ENCODE peak calls at places on chromosomes 2 and 18, in six cellular contexts. One of them, this sample, is unnamed.

GRCh38 chr18:59631583-59632181 is 65.5 kb downstream of the CCBE1 start:
- DNase-seq in A549: peak; percentile 20
- DNase-seq in ELF-1: peak; percentile 57
- DNase-seq in substantia nigra: no peak
- DNase-seq in upper lobe of left lung: no peak
- DNase-seq in colonic mucosa: no peak
- DNase-seq in this sample: peak; percentile 77

GRCh38 chr18:77223221-77223639 is 26.4 kb upstream of the GALR1 start:
- DNase-seq in A549: no peak
- DNase-seq in ELF-1: no peak
- DNase-seq in substantia nigra: no peak
- DNase-seq in upper lobe of left lung: no peak
- DNase-seq in colonic mucosa: no peak
- DNase-seq in this sample: no peak

GRCh38 chr18:25456284-25456683 is 104.3 kb upstream of the ZNF521 start:
- DNase-seq in A549: no peak
- DNase-seq in ELF-1: no peak
- DNase-seq in substantia nigra: no peak
- DNase-seq in upper lobe of left lung: no peak
- DNase-seq in colonic mucosa: no peak
- DNase-seq in this sample: no peak

GRCh38 chr18:62289047-62289446 is 36.1 kb upstream of the TNFRSF11A start:
- DNase-seq in A549: no peak
- DNase-seq in ELF-1: no peak
- DNase-seq in substantia nigra: no peak
- DNase-seq in upper lobe of left lung: no peak
- DNase-seq in colonic mucosa: no peak
- DNase-seq in this sample: no peak

GRCh38 chr18:11791131-11791530 is 60.1 kb upstream of the CHMP1B start:
- DNase-seq in A549: no peak
- DNase-seq in ELF-1: no peak
- DNase-seq in substantia nigra: no peak
- DNase-seq in upper lobe of left lung: no peak
- DNase-seq in colonic mucosa: no peak
- DNase-seq in this sample: no peak

GRCh38 chr2:196066794-196067382 is 1.7 kb downstream of the DNAH7 start:
- DNase-seq in A549: peak; percentile 42
- DNase-seq in ELF-1: no peak
- DNase-seq in substantia nigra: no peak
- DNase-seq in upper lobe of left lung: no peak
- DNase-seq in colonic mucosa: no peak
- DNase-seq in this sample: peak; percentile 69

GRCh38 chr2:15241929-15242328 is 319.2 kb downstream of the NBAS start:
- DNase-seq in A549: no peak
- DNase-seq in ELF-1: no peak
- DNase-seq in substantia nigra: no peak
- DNase-seq in upper lobe of left lung: no peak
- DNase-seq in colonic mucosa: no peak
- DNase-seq in this sample: no peak

GRCh38 chr18:41744664-41745063 is 210.4 kb upstream of the PIK3C3 start:
- DNase-seq in A549: no peak
- DNase-seq in ELF-1: peak; percentile 3
- DNase-seq in substantia nigra: no peak
- DNase-seq in upper lobe of left lung: no peak
- DNase-seq in colonic mucosa: no peak
- DNase-seq in this sample: no peak

GRCh38 chr2:191030521-191031154 is 16.7 kb upstream of the STAT1 start:
- DNase-seq in A549: peak; percentile 61
- DNase-seq in ELF-1: peak; percentile 24
- DNase-seq in substantia nigra: no peak
- DNase-seq in upper lobe of left lung: no peak
- DNase-seq in colonic mucosa: peak; percentile 50
- DNase-seq in this sample: peak; percentile 74

GRCh38 chr2:96092896-96093295 is 23.5 kb downstream of the ADRA2B start:
- DNase-seq in A549: no peak
- DNase-seq in ELF-1: peak; percentile 0
- DNase-seq in substantia nigra: no peak
- DNase-seq in upper lobe of left lung: no peak
- DNase-seq in colonic mucosa: peak; percentile 10
- DNase-seq in this sample: no peak

GRCh38 chr2:165376571-165376975 is 92.9 kb upstream of the CSRNP3 start:
- DNase-seq in A549: no peak
- DNase-seq in ELF-1: no peak
- DNase-seq in substantia nigra: no peak
- DNase-seq in upper lobe of left lung: no peak
- DNase-seq in colonic mucosa: no peak
- DNase-seq in this sample: no peak

GRCh38 chr2:78476619-78477229 is 548.8 kb upstream of the REG3G start:
- DNase-seq in A549: no peak
- DNase-seq in ELF-1: no peak
- DNase-seq in substantia nigra: no peak
- DNase-seq in upper lobe of left lung: no peak
- DNase-seq in colonic mucosa: no peak
- DNase-seq in this sample: no peak

GRCh38 chr2:193695367-193695766 is 1500.6 kb upstream of the TMEFF2 start:
- DNase-seq in A549: peak; percentile 31
- DNase-seq in ELF-1: no peak
- DNase-seq in substantia nigra: no peak
- DNase-seq in upper lobe of left lung: no peak
- DNase-seq in colonic mucosa: no peak
- DNase-seq in this sample: peak; percentile 38

GRCh38 chr2:10236571-10237391 is 65.9 kb upstream of the HPCAL1 start:
- DNase-seq in A549: no peak
- DNase-seq in ELF-1: no peak
- DNase-seq in substantia nigra: no peak
- DNase-seq in upper lobe of left lung: no peak
- DNase-seq in colonic mucosa: no peak
- DNase-seq in this sample: no peak

GRCh38 chr2:65044097-65044735 is 12.0 kb upstream of the CEP68 start:
- DNase-seq in A549: no peak
- DNase-seq in ELF-1: no peak
- DNase-seq in substantia nigra: no peak
- DNase-seq in upper lobe of left lung: no peak
- DNase-seq in colonic mucosa: no peak
- DNase-seq in this sample: no peak

GRCh38 chr2:31384351-31384750 is 30.2 kb downstream of the XDH start:
- DNase-seq in A549: peak; percentile 89
- DNase-seq in ELF-1: no peak
- DNase-seq in substantia nigra: no peak
- DNase-seq in upper lobe of left lung: no peak
- DNase-seq in colonic mucosa: no peak
- DNase-seq in this sample: no peak

GRCh38 chr18:34942276-34942675 is 98.9 kb upstream of the MAPRE2 start:
- DNase-seq in A549: no peak
- DNase-seq in ELF-1: no peak
- DNase-seq in substantia nigra: no peak
- DNase-seq in upper lobe of left lung: no peak
- DNase-seq in colonic mucosa: no peak
- DNase-seq in this sample: no peak

GRCh38 chr2:235724964-235725603 is 231.2 kb downstream of the AGAP1 start:
- DNase-seq in A549: no peak
- DNase-seq in ELF-1: no peak
- DNase-seq in substantia nigra: peak; percentile 32
- DNase-seq in upper lobe of left lung: no peak
- DNase-seq in colonic mucosa: no peak
- DNase-seq in this sample: no peak

GRCh38 chr2:73823916-73824523 is 4.7 kb upstream of the STAMBP start:
- DNase-seq in A549: peak; percentile 91
- DNase-seq in ELF-1: peak; percentile 5
- DNase-seq in substantia nigra: no peak
- DNase-seq in upper lobe of left lung: no peak
- DNase-seq in colonic mucosa: peak; percentile 48
- DNase-seq in this sample: peak; percentile 84